ENCODE peak calls at places on chromosomes 6 and 20, in five cellular contexts. W, P, B, C and Z are unnamed samples. For H3K4me1, the result is how much of the 10 kb centered on the place peaks cover.

GRCh38 chr6:44800171-44800671 is 412.7 kb downstream of the CDC5L start:
- DNase-seq in C (no peak), W (no peak), B (no peak), P (no peak), Z (peak)

GRCh38 chr6:109472132-109472995 is 10.7 kb downstream of the ZBTB24 start:
- DNase-seq in W (no peak), B (no peak), C (no peak), P (no peak), Z (no peak)

GRCh38 chr20:37220796-37221195 is 40.8 kb downstream of the GHRH start:
- DNase-seq in W (no peak), C (no peak), P (no peak), B (no peak), Z (no peak)

GRCh38 chr6:85468326-85468725 is 18.4 kb downstream of the NT5E start:
- DNase-seq in C (no peak), P (no peak), W (no peak), B (no peak), Z (no peak)

GRCh38 chr6:108902389-108902792 is 54.2 kb downstream of the ARMC2 start:
- DNase-seq in W (no peak), C (no peak), B (no peak), P (no peak), Z (no peak)

GRCh38 chr6:29734046-29735018 is 11.1 kb downstream of the HLA-F start:
- DNase-seq in B (no peak), W (no peak), P (no peak), C (no peak), Z (no peak)

GRCh38 chr6:103734016-103734415 is 1125.7 kb downstream of the HACE1 start:
- DNase-seq in W (no peak), B (no peak), P (no peak), C (no peak), Z (no peak)

GRCh38 chr6:106125925-106126435 is 39.8 kb downstream of the PRDM1 start:
- DNase-seq in P (no peak), C (no peak), W (no peak), B (no peak), Z (peak)

GRCh38 chr6:35687658-35688604 is 784 bp downstream of the FKBP5 start:
- DNase-seq in B (peak), W (no peak), P (peak), C (peak), Z (peak)

DNA sequence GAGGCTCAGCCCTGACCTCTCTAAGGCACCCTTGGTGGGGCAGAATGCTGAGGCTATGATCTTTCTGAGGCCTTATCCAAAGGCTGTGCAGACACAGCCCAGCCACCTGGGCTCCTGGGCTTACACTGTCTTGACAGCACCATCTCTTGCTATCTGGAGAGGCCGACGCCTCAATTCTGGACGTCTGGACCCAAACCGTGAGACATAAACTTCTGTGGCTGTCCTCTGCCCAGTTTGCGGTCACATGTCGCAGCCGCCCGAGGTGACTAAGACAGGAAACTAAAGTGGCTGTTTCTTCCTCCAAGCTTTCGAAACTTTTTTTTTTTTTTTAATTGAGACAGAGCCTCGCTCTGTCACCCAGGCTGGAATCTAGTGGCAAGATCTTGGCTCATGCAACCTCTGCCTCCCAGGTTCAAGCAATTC is 49.3 kb downstream of the PRR18 start:
- DNase-seq in C (no peak), P (peak), B (peak), W (peak), Z (peak)
- H3K4me1 ChIP-seq in C (under half), P (under half), B (under half), W (under half), Z (under half)

DNA sequence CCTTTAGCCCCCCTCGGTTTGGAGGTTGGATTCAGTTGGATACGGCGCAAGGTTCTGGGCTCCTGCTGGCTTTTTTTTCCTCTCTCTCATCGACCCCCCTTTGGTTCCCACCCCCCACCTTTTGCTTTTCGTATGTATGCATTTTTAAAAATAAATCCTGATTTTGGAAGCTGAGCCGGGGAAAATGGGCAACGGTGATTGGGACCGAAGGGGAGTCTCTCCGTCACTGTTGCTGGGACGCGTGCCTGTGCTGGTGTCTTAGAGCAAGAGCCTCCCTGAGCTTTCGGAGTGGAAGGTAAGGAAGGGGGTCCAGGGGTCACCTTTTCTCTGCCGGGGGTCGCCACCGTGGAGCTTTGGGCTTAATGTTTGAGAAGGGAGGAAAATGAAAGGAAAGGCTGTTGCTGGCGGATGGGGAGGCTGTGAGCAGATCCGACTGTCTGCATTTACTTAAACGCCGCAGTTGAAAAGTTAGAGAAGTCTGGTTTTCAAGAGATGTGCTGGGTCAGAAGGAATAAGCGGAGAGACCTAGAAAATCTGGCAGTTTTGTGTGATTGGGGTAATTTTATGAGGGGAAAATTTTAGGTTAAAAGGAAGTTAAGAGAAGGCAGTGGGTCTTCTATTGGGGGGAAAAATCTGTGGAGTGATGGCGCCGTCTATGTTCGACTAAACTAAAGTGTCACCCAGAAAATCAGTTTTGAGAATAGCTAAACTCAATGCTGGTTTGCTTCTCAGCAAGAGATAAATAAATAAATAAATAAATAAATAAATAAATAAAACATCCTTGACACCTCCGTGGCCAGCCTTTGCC is 828 bp downstream of the ADGRB3 start:
- DNase-seq in P (no peak), C (peak), W (no peak), B (no peak), Z (peak)
- TF ChIP-seq CTCF in P (no peak), C (no peak), W (no peak), B (no peak), Z (no peak)

DNA sequence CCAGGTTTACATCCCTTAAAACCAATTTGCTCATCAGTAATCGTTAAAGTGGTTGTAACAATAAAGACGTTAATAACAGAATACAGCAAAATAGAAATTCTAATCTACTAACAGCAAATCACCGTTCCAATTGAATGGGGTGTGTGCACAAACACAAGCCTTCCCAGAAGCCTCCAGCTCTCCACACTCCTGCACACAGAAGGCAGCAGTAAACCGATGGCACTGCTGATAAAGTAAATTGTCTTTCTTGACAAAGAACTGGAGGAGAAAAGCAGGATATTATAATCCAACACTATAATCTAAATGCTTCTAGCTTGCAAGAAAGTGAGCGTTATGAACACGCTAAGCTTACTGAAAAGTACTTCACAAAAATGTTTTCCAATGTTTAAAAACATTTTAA is 7.0 kb downstream of the ZNF217 start:
- DNase-seq in C (no peak), W (no peak), B (no peak), P (no peak), Z (no peak)
- H3K4me3 ChIP-seq in C (no peak), W (no peak), B (peak), P (no peak), Z (no peak)

GRCh38 chr6:12339022-12339421 is 48.9 kb downstream of the EDN1 start:
- DNase-seq in B (no peak), P (no peak), W (no peak), C (no peak), Z (no peak)

GRCh38 chr6:12339808-12340487 is 49.8 kb downstream of the EDN1 start:
- DNase-seq in B (no peak), W (no peak), P (no peak), C (no peak), Z (no peak)

GRCh38 chr6:12342664-12343063 is 52.5 kb downstream of the EDN1 start:
- DNase-seq in C (no peak), P (no peak), W (no peak), B (no peak), Z (no peak)

GRCh38 chr6:12343122-12343439 is 52.9 kb downstream of the EDN1 start:
- DNase-seq in P (no peak), B (no peak), W (no peak), C (no peak), Z (no peak)

DNA sequence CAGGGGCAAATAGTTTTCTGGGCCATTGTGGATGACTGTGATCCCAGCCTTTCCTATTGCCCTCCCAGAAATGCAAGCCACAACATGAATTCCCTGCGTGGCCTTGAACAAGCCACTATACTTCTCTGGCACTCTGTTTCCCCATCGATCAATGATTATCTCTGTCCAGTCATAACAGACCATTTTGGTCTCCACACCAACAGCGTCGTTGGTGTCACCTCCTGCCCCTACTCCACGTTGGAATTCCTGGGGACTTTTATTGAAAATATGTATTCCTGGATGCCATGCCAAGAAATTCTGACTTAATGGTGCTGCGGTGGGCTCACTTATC is 50.3 kb downstream of the EDN1 start:
- DNase-seq in C (no peak), P (no peak), B (no peak), W (no peak), Z (no peak)
- H3K4me1 ChIP-seq in C (under half), P (under half), B (under half), W (under half), Z (under half)

DNA sequence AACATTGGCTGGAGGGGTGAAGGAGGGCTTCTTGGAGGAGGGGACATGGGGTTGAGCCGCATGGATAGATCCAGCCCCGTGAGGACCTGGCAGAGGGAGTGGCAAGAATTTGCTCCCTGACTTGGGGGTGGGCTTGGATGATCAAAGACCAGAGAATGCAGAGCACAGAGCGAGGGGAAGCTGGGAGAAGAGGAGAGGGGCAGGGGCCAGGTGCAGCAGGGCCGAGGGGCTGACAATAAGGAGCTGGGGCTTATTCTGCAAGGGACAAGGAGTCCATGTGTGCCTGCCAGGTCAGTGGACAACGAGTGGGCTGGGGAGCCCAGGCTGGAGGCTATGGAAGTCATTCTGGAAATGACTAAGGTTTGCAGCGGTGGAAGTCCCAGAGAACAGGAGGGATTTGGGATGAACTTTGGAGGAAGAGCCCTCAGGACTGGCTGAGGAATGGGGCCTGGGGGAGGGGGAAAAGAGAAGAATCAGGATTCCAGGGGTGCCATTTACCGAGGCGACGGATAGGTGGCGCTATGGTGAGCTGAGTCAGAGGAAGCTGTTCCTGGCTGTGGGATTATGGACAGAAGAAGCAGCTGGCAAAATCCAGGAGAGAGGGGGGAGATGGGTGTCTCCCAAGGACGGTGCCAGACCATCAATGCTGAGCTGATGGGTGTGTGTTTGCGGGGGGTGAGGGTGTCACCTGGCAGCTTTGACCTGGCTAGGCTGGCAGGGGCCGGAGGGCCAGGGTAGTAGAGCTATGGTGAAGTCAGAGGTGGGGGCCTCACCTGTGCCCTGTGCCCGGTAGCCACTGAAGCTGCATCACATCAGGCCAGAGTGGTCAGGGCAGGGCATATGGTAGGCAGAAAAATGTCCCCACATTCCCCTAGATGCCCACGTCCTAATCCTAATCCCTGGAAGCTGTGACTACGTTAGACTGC is 7.8 kb downstream of the KCNG1 start:
- DNase-seq in C (no peak), B (no peak), W (no peak), P (peak), Z (no peak)
- TF ChIP-seq CTCF in C (peak), B (peak), W (peak), P (peak), Z (peak)

GRCh38 chr20:58852559-58853271 is at the start of gene GNAS:
- DNase-seq in P (peak), C (peak), B (peak), W (no peak), Z (peak)

GRCh38 chr20:58853466-58853865 is 950 bp downstream of the GNAS start:
- DNase-seq in B (no peak), C (no peak), P (no peak), W (no peak), Z (no peak)

GRCh38 chr20:58853976-58854637 is 1.6 kb downstream of the GNAS start:
- DNase-seq in C (no peak), B (no peak), W (no peak), P (no peak), Z (no peak)

GRCh38 chr20:58855506-58856314 is 3.2 kb downstream of the GNAS start:
- DNase-seq in C (no peak), P (no peak), W (no peak), B (no peak), Z (no peak)

DNA sequence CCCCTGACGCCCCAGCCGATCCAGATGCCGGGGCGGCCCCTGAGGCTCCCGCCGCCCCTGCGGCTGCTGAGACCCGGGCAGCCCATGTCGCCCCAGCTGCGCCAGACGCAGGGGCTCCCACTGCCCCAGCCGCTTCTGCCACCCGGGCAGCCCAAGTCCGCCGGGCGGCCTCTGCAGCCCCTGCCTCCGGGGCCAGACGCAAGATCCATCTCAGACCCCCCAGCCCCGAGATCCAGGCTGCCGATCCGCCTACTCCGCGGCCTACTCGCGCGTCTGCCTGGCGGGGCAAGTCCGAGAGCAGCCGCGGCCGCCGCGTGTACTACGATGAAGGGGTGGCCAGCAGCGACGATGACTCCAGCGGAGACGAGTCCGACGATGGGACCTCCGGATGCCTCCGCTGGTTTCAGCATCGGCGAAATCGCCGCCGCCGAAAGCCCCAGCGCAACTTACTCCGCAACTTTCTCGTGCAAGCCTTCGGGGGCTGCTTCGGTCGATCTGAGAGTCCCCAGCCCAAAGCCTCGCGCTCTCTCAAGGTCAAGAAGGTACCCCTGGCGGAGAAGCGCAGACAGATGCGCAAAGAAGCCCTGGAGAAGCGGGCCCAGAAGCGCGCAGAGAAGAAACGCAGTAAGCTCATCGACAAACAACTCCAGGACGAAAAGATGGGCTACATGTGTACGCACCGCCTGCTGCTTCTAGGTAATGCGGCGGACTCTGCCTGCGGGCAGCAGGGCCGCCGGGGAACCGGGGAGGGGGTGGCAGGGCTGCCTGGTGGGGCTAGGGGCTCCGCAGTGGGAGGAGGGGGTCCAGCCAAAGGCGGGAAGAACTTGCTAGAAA is 2.3 kb downstream of the GNAS start:
- DNase-seq in W (no peak), B (no peak), C (no peak), P (no peak), Z (peak)
- H3K4me3 ChIP-seq in W (peak), B (peak), C (peak), P (no peak), Z (no peak)

GRCh38 chr6:137707590-137708360 is 159.3 kb upstream of the TNFAIP3 start:
- DNase-seq in B (peak), C (peak), W (peak), P (peak), Z (peak)

GRCh38 chr6:137705166-137706064 is 161.6 kb upstream of the TNFAIP3 start:
- DNase-seq in B (peak), C (peak), P (peak), W (peak), Z (peak)

GRCh38 chr6:137708481-137708880 is 158.6 kb upstream of the TNFAIP3 start:
- DNase-seq in B (no peak), W (no peak), C (no peak), P (no peak), Z (no peak)

GRCh38 chr6:137706065-137706422 is 161.0 kb upstream of the TNFAIP3 start:
- DNase-seq in W (no peak), B (no peak), C (no peak), P (no peak), Z (no peak)

GRCh38 chr6:137707038-137707589 is 159.9 kb upstream of the TNFAIP3 start:
- DNase-seq in P (no peak), W (no peak), C (no peak), B (no peak), Z (no peak)
- H3K4me1 ChIP-seq in P (under half), W (under half), C (under half), B (under half), Z (under half)

GRCh38 chr6:47785187-47785586 is 3.4 kb downstream of the OPN5 start:
- DNase-seq in W (no peak), P (no peak), C (no peak), B (no peak), Z (no peak)

GRCh38 chr6:47781732-47782131 is at the start of gene OPN5:
- DNase-seq in W (no peak), B (no peak), P (no peak), C (no peak), Z (no peak)

DNA sequence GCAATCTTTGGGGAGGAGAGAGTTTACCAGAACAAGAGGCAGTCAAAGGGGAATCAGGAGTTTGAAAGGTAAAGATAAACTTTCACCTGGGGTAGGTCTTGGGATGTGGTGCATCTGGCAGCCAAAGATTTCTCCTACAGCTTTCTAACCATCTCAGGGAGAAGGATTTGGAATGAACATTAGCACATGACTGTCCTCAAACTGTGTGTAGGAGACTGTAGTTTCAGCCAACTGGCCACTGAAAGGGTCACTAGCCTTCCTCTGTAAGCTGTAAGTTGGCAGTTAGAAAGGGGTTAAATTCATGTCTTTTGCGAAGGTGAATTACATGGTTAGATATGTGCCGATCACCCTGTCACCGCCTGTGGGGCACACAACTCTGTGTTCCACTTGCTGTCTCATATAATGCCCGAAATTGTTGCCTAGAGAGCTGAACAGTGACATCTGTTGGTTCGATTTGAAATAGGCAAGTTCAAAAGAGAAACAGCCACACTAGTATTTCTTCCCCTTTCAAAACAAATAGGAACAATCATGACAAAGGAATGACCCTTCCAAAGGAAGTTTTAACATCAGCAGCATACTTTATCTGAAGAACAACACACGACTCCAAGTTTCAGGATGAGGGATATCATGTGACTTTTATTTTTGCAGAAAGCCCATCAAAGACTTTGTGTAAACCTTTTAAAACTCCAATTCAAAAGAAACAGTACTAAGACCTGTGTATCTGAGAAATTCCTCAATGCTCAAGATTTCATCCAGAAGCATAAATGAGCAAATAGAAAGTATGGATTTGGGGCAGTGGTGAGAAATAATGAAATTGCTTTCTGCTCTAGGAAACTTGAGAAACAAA is 1.1 kb upstream of the OPN5 start:
- DNase-seq in P (no peak), W (no peak), C (peak), B (no peak), Z (peak)
- TF ChIP-seq CTCF in P (peak), W (peak), C (peak), B (peak), Z (no peak)